ENCODE peak calls at places on chromosomes 2 and 18, in four cellular contexts. M is MM.1S, X is endothelial cell of umbilical vein, J is fibroblast of lung. C is an unnamed sample. For H4K20me1 and H3K79me2, the result is how much of the 10 kb centered on the place peaks cover.

GRCh38 chr2:168738057-168738456 is 64.4 kb upstream of the NOSTRIN start:
- DNase-seq in J (no peak), M (no peak), X (peak), C (no peak)

GRCh38 chr2:222950886-222951285 is 90.0 kb downstream of the ACSL3 start:
- DNase-seq in J (peak), M (no peak), X (peak), C (peak)

GRCh38 chr2:71223767-71224333 is 3.1 kb downstream of the PAIP2B start:
- DNase-seq in X (peak), J (peak), M (peak), C (peak)

GRCh38 chr2:66700181-66700686 is 265.3 kb downstream of the MEIS1 start:
- DNase-seq in M (no peak), X (no peak), J (no peak), C (no peak)

GRCh38 chr2:122960727-122961641 is 1064.1 kb upstream of the CNTNAP5 start:
- DNase-seq in M (no peak), X (no peak), J (peak), C (peak)

GRCh38 chr2:225177098-225177497 is 134.8 kb upstream of the DOCK10 start:
- DNase-seq in X (no peak), J (peak), M (no peak), C (no peak)

GRCh38 chr18:22752014-22752413 is 181.1 kb upstream of the RBBP8 start:
- DNase-seq in J (no peak), M (no peak), X (no peak), C (no peak)

GRCh38 chr2:42809131-42809875 is 16.9 kb upstream of the HAAO start:
- DNase-seq in M (peak), J (peak), X (peak), C (peak)

GRCh38 chr2:175008801-175009495 is 3.8 kb upstream of the CHN1 start:
- DNase-seq in J (no peak), X (no peak), M (no peak), C (no peak)

GRCh38 chr2:105870858-105871257 is 126.1 kb downstream of the NCK2 start:
- DNase-seq in J (no peak), X (no peak), M (no peak), C (no peak)

GRCh38 chr2:207766697-207767460 is 2.8 kb downstream of the FZD5 start:
- DNase-seq in M (no peak), X (no peak), J (no peak), C (peak)

GRCh38 chr18:48153641-48154481 is 223.4 kb upstream of the SMAD2 start:
- DNase-seq in X (no peak), J (peak), M (no peak), C (no peak)

GRCh38 chr2:117360586-117360985 is 453.9 kb upstream of the DDX18 start:
- DNase-seq in M (no peak), X (no peak), J (no peak), C (no peak)

GRCh38 chr2:226185613-226186211 is 613.9 kb downstream of the IRS1 start:
- DNase-seq in X (no peak), M (no peak), J (peak), C (no peak)

GRCh38 chr2:105257981-105258380 is 16.4 kb downstream of the GPR45 start:
- DNase-seq in X (no peak), M (no peak), J (no peak), C (no peak)

GRCh38 chr2:239109041-239109915 is 261.4 kb downstream of the TWIST2 start:
- DNase-seq in J (no peak), M (no peak), X (peak), C (peak)

GRCh38 chr2:201246280-201246679 is 14.1 kb upstream of the CASP8 start:
- DNase-seq in M (no peak), X (no peak), J (no peak), C (no peak)

GRCh38 chr2:100822587-100823248 is 2.8 kb downstream of the NPAS2 start:
- DNase-seq in J (peak), M (no peak), X (peak), C (no peak)

GRCh38 chr2:28392297-28393114 is at the start of gene FOSL2:
- DNase-seq in J (peak), M (peak), X (peak), C (peak)

GRCh38 chr18:7598167-7599062 is 31.3 kb downstream of the PTPRM start:
- DNase-seq in X (no peak), M (peak), J (peak), C (no peak)

GRCh38 chr18:36460324-36460850 is 162.9 kb downstream of the FHOD3 start:
- DNase-seq in X (no peak), J (no peak), M (no peak), C (no peak)

GRCh38 chr2:71380665-71381064 is 49.1 kb downstream of the ZNF638 start:
- DNase-seq in M (no peak), J (no peak), X (no peak), C (no peak)

GRCh38 chr2:122564843-122565242 is 809.4 kb downstream of the TSN start:
- DNase-seq in M (no peak), J (no peak), X (no peak), C (no peak)

GRCh38 chr18:12692206-12692605 is 10.3 kb downstream of the CEP76 start:
- DNase-seq in J (no peak), X (no peak), M (no peak), C (no peak)

GRCh38 chr2:71905205-71905604 is 242.5 kb downstream of the CYP26B1 start:
- DNase-seq in M (no peak), J (no peak), X (no peak), C (no peak)

GRCh38 chr2:205755923-205756322 is 73.6 kb downstream of the NRP2 start:
- DNase-seq in X (no peak), M (no peak), J (peak), C (no peak)

GRCh38 chr2:232929303-232930123 is 59.4 kb downstream of the SNORC start:
- DNase-seq in X (no peak), M (no peak), J (no peak), C (no peak)

GRCh38 chr2:134728163-134728562 is 9.4 kb upstream of the TMEM163 start:
- DNase-seq in M (no peak), X (no peak), J (no peak), C (no peak)

GRCh38 chr18:55247032-55247431 is 287.8 kb upstream of the CCDC68 start:
- DNase-seq in M (no peak), X (no peak), J (no peak), C (no peak)

GRCh38 chr18:34659579-34660517 is 50.2 kb upstream of the DTNA start:
- DNase-seq in X (peak), J (peak), M (no peak), C (peak)

GRCh38 chr2:17441055-17441771 is 77.0 kb downstream of the RAD51AP2 start:
- DNase-seq in X (no peak), J (no peak), M (no peak), C (no peak)

GRCh38 chr18:74499633-74500032 is 3.5 kb downstream of the CNDP2 start:
- DNase-seq in J (peak), X (no peak), M (peak), C (peak)

GRCh38 chr2:199455533-199456382 is 2.0 kb downstream of the SATB2 start:
- DNase-seq in M (no peak), X (no peak), J (peak), C (peak)

GRCh38 chr2:39432701-39433100 is 4.4 kb downstream of the MAP4K3 start:
- DNase-seq in J (no peak), X (no peak), M (no peak), C (no peak)
- H4K20me1 ChIP-seq in J (under half), X (under half), M (under half), C (half or more)

DNA sequence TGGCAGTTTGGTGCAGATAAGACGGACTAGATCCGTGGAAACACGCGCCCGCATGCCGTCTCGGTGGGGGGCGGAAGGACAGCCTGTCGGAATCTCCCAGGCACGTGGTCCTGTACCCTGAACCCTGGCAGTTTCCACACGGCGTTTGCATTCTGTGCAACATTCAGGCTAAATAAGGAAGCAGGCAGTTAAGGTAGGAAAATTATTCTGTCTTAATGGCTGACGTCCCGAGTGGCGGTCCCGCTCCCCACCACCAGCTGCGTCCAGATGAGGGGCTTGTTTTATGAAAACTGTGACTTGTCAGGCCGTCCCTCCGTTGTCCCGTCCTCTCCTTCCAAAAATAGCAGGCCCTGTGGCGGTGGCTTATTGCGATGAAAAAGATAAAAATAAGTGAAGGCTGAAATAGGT is 120.2 kb downstream of the NFATC1 start:
- DNase-seq in X (no peak), J (no peak), M (no peak), C (no peak)
- H3K79me2 ChIP-seq in X (under half), J (under half), M (under half), C (under half)

GRCh38 chr2:85750509-85751299 is 3.1 kb upstream of the ATOH8 start:
- DNase-seq in M (peak), J (peak), X (peak), C (peak)
- TF ChIP-seq EZH2 in M (no peak), J (no peak), X (no peak), C (no peak)

DNA sequence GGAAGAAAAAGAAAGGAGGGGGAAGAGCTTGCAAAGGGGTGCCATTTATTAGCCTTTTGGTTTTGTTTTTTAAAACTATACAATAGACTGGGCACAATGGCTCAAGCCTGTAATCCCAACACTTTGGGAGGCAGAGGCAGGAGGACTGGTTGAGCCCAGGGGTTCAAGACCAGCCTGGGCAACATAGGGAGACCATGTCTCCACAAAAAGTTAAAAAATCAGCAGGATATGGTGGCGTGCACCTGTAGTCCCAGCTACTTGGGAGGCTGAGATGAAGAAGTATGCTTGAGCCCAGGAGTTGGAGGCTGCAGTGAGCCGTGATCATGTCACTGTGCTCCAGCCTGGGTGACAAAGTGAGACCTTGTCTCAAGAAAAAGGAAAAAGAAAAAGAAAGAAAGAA is 11.2 kb downstream of the TLK1 start:
- DNase-seq in M (no peak), J (no peak), X (no peak), C (no peak)
- H4K20me1 ChIP-seq in M (half or more), J (under half), X (under half), C (half or more)

GRCh38 chr2:184793196-184793595 is 194.9 kb downstream of the ZNF804A start:
- DNase-seq in J (no peak), X (no peak), M (no peak), C (no peak)
- H3K79me2 ChIP-seq in J (under half), X (under half), M (under half), C (under half)

GRCh38 chr2:234677758-234678538 is 181.1 kb upstream of the ARL4C start:
- DNase-seq in M (no peak), J (peak), X (no peak), C (no peak)
- TF ChIP-seq EZH2 in M (no peak), J (no peak), X (no peak), C (no peak)

DNA sequence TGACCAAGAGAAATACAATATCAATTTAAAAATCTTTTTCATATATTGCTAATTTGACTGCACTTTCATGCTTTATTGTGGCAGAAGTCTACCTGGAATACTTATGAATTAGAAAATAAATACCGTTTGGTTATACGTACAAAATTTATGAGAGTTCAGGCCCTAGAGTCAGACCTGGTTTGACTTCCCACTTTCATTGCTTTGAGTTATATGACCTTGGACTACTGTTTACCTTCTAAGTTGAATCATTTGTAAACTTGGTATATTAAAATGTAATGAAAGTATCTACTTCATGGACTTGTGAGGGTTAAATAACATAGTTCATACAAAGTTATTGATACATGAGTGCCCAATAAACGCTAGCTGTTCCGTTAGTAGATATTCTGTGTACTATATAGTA is 12.0 kb downstream of the VAPA start:
- DNase-seq in J (no peak), X (no peak), M (no peak), C (no peak)
- H4K20me1 ChIP-seq in J (under half), X (under half), M (half or more), C (half or more)